ENCODE peak calls at places on chromosome 1, in seven cellular contexts. F is DMS53, R is GM04503, U is left ventricle myocardium inferior, D is EL, O is germinal center, H is Right ventricle myocardium superior. Q is an unnamed sample.

GRCh38 chr1:109655624-109656519 is at the start of gene GSTM4:
- DNase-seq in H (peak; percentile 94), O (peak; percentile 81), U (peak; percentile 92), F (peak; percentile 75), R (no peak), D (peak; percentile 81), Q (peak; percentile 91)

GRCh38 chr1:178869114-178869697 is 1.7 kb downstream of the ANGPTL1 start:
- DNase-seq in H (no peak), U (no peak), D (peak; percentile 37), F (no peak), R (peak; percentile 46), O (no peak), Q (peak; percentile 28)

GRCh38 chr1:55589656-55590297 is 374.6 kb upstream of the USP24 start:
- DNase-seq in H (no peak), U (no peak), R (peak; percentile 56), F (no peak), O (no peak), D (no peak), Q (peak; percentile 78)

GRCh38 chr1:18645172-18646090 is 14.8 kb downstream of the PAX7 start:
- DNase-seq in D (no peak), O (no peak), U (no peak), F (no peak), H (no peak), R (no peak), Q (no peak)

GRCh38 chr1:201028473-201028889 is 5.0 kb upstream of the KIF21B start:
- DNase-seq in F (peak; percentile 69), H (no peak), D (no peak), O (no peak), U (no peak), R (no peak), Q (no peak)

GRCh38 chr1:111275079-111275478 is 15.6 kb upstream of the CHIA start:
- DNase-seq in U (peak; percentile 71), R (peak; percentile 84), F (peak; percentile 70), H (peak; percentile 75), O (no peak), D (peak; percentile 80), Q (peak; percentile 94)

GRCh38 chr1:172499636-172500141 is 33.3 kb upstream of the SUCO start:
- DNase-seq in U (no peak), R (no peak), F (peak; percentile 93), O (no peak), D (peak; percentile 4), H (no peak), Q (no peak)

GRCh38 chr1:234409328-234409727 is 36.1 kb downstream of the COA6 start:
- DNase-seq in R (no peak), F (no peak), U (no peak), H (no peak), D (no peak), O (no peak), Q (no peak)

GRCh38 chr1:173869108-173869359 is 854 bp downstream of the ZBTB37 start:
- DNase-seq in O (no peak), F (no peak), U (no peak), R (no peak), D (no peak), H (no peak), Q (no peak)

GRCh38 chr1:39917825-39918224 is 16.1 kb upstream of the MYCL start:
- DNase-seq in H (no peak), F (no peak), O (no peak), R (no peak), U (no peak), D (no peak), Q (no peak)

GRCh38 chr1:92087542-92087941 is 7.4 kb downstream of the BTBD8 start:
- DNase-seq in F (no peak), H (no peak), U (no peak), O (no peak), D (no peak), R (no peak), Q (no peak)

GRCh38 chr1:161631076-161631475 is at the start of gene FCGR3B:
- DNase-seq in H (no peak), R (no peak), D (no peak), O (no peak), F (no peak), U (no peak), Q (no peak)

GRCh38 chr1:201719812-201720521 is 109.0 kb upstream of the IPO9 start:
- DNase-seq in H (peak; percentile 86), F (no peak), D (peak; percentile 37), U (peak; percentile 79), R (peak; percentile 83), O (no peak), Q (peak; percentile 82)

GRCh38 chr1:157170677-157171515 is 32.7 kb upstream of the ETV3 start:
- DNase-seq in H (no peak), D (peak; percentile 34), U (no peak), R (no peak), F (peak; percentile 82), O (peak; percentile 32), Q (peak; percentile 39)

GRCh38 chr1:93588206-93588605 is 93.4 kb downstream of the BCAR3 start:
- DNase-seq in F (peak; percentile 34), H (no peak), O (no peak), R (no peak), U (no peak), D (peak; percentile 36), Q (no peak)

GRCh38 chr1:15684042-15684461 is at the start of gene PLEKHM2:
- DNase-seq in H (peak; percentile 63), O (peak; percentile 79), U (peak; percentile 58), F (peak; percentile 69), R (no peak), D (peak; percentile 46), Q (peak; percentile 87)

GRCh38 chr1:181091322-181092040 is 3.0 kb downstream of the IER5 start:
- DNase-seq in D (no peak), F (no peak), O (no peak), U (no peak), R (no peak), H (no peak), Q (no peak)

GRCh38 chr1:58439946-58440345 is 106.6 kb downstream of the OMA1 start:
- DNase-seq in H (no peak), O (no peak), U (no peak), F (no peak), D (no peak), R (no peak), Q (no peak)

GRCh38 chr1:40394456-40395172 is 21.1 kb downstream of the SMAP2 start:
- DNase-seq in D (peak; percentile 61), U (no peak), H (no peak), F (peak; percentile 69), R (no peak), O (no peak), Q (no peak)

GRCh38 chr1:218394416-218394815 is 49.3 kb downstream of the TGFB2 start:
- DNase-seq in R (no peak), H (no peak), F (no peak), O (no peak), D (no peak), U (no peak), Q (no peak)

GRCh38 chr1:112312879-112313278 is 83.1 kb upstream of the CTTNBP2NL start:
- DNase-seq in H (no peak), R (no peak), F (no peak), O (no peak), U (no peak), D (no peak), Q (no peak)

GRCh38 chr1:87951852-87952251 is 623.2 kb downstream of the LMO4 start:
- DNase-seq in U (no peak), O (peak; percentile 2), D (no peak), H (no peak), F (no peak), R (no peak), Q (peak; percentile 10)

GRCh38 chr1:14969006-14969405 is 184.5 kb upstream of the TMEM51 start:
- DNase-seq in D (peak; percentile 35), R (no peak), O (no peak), H (no peak), F (no peak), U (no peak), Q (no peak)

GRCh38 chr1:240312872-240313271 is 221.2 kb downstream of the FMN2 start:
- DNase-seq in D (peak; percentile 94), O (no peak), R (peak; percentile 76), F (peak; percentile 13), H (no peak), U (no peak), Q (peak; percentile 73)

GRCh38 chr1:110338200-110339039 is 757 bp upstream of the RBM15 start:
- DNase-seq in U (peak; percentile 95), O (peak; percentile 96), H (peak; percentile 96), R (no peak), F (peak; percentile 100), D (peak; percentile 100), Q (peak; percentile 96)

GRCh38 chr1:145855426-145855948 is 3.4 kb downstream of the PIAS3 start:
- DNase-seq in H (no peak), R (no peak), O (no peak), D (no peak), F (no peak), U (no peak), Q (no peak)

GRCh38 chr1:115565789-115566188 is 76.0 kb upstream of the VANGL1 start:
- DNase-seq in F (no peak), U (no peak), O (no peak), H (no peak), R (no peak), D (no peak), Q (no peak)

GRCh38 chr1:43705334-43705733 is 2.0 kb upstream of the ST3GAL3 start:
- DNase-seq in F (no peak), U (no peak), R (no peak), O (no peak), H (no peak), D (no peak), Q (no peak)

GRCh38 chr1:192545781-192546521 is 29.6 kb upstream of the RGS1 start:
- DNase-seq in F (no peak), R (no peak), O (peak; percentile 39), U (no peak), D (no peak), H (no peak), Q (no peak)

GRCh38 chr1:227945891-227946623 is 1.7 kb downstream of the WNT9A start:
- DNase-seq in O (no peak), R (peak; percentile 39), D (peak; percentile 61), F (peak; percentile 96), H (peak; percentile 77), U (peak; percentile 63), Q (peak; percentile 92)

GRCh38 chr1:184743062-184743756 is 11.4 kb downstream of the EDEM3 start:
- DNase-seq in H (no peak), F (no peak), O (no peak), D (no peak), R (no peak), U (no peak), Q (no peak)

GRCh38 chr1:98704474-98704873 is 43.0 kb downstream of the SNX7 start:
- DNase-seq in D (peak; percentile 7), F (peak; percentile 64), R (no peak), H (no peak), U (no peak), O (no peak), Q (no peak)

GRCh38 chr1:50174101-50174500 is 65.4 kb downstream of the ELAVL4 start:
- DNase-seq in D (no peak), R (no peak), H (no peak), O (no peak), F (no peak), U (no peak), Q (no peak)

GRCh38 chr1:152777510-152778137 is 2.7 kb downstream of the LCE1F start:
- DNase-seq in F (peak; percentile 43), D (peak; percentile 46), U (no peak), R (no peak), H (no peak), O (peak; percentile 15), Q (no peak)

GRCh38 chr1:180528868-180529470 is 26.6 kb upstream of the ACBD6 start:
- DNase-seq in O (no peak), D (no peak), H (no peak), F (no peak), R (no peak), U (no peak), Q (no peak)

GRCh38 chr1:225710804-225711203 is 57.9 kb upstream of the ENAH start:
- DNase-seq in D (peak; percentile 10), R (peak; percentile 15), H (no peak), U (no peak), O (no peak), F (no peak), Q (peak; percentile 84)

GRCh38 chr1:45009956-45010854 is 919 bp downstream of the HECTD3 start:
- DNase-seq in D (peak; percentile 9), F (peak; percentile 90), R (no peak), U (peak; percentile 31), O (peak; percentile 43), H (peak; percentile 54), Q (peak; percentile 55)

GRCh38 chr1:25698252-25698651 is 81.7 kb downstream of the MAN1C1 start:
- DNase-seq in O (no peak), U (no peak), H (no peak), F (no peak), D (no peak), R (no peak), Q (no peak)

Q was measured in AG20443.